ENCODE peak calls at places on chromosomes 11 and 22, in seven cellular contexts. X is mammary epithelial cell, U is fibroblast of lung, Q is prostate gland, A is spleen, F is tibial nerve, E is GM23248. P is an unnamed sample.

GRCh38 chr11:58028687-58029411 is 1.9 kb upstream of the OR6Q1 start:
- DNase-seq in U (peak), X (no peak), F (no peak), E (peak), Q (no peak), A (no peak), P (no peak)

GRCh38 chr11:117640041-117640440 is 157.0 kb downstream of the DSCAML1 start:
- DNase-seq in X (no peak), F (no peak), E (no peak), A (peak), Q (no peak), U (no peak), P (no peak)

GRCh38 chr22:35205956-35206355 is 51.3 kb upstream of the HMGXB4 start:
- DNase-seq in X (peak), U (peak), Q (peak), A (no peak), E (peak), F (no peak), P (no peak)

GRCh38 chr22:24214467-24215285 is 30.2 kb downstream of the GGT5 start:
- DNase-seq in E (no peak), X (no peak), F (no peak), Q (no peak), U (no peak), A (no peak), P (no peak)

GRCh38 chr22:48096411-48096810 is 1334.0 kb downstream of the TBC1D22A start:
- DNase-seq in A (no peak), Q (no peak), F (no peak), E (no peak), U (no peak), X (no peak), P (no peak)

GRCh38 chr11:60711316-60711715 is 11.9 kb downstream of the MS4A8 start:
- DNase-seq in E (no peak), X (no peak), Q (no peak), U (no peak), F (no peak), A (no peak), P (no peak)

GRCh38 chr22:38261478-38261803 is 11.4 kb downstream of the TMEM184B start:
- DNase-seq in F (no peak), U (no peak), Q (no peak), X (no peak), E (peak), A (no peak), P (no peak)

GRCh38 chr11:23932485-23932898 is 564.4 kb upstream of the LUZP2 start:
- DNase-seq in Q (no peak), E (peak), U (peak), X (peak), A (no peak), F (no peak), P (no peak)

GRCh38 chr22:39254122-39254521 is 9.3 kb upstream of the PDGFB start:
- DNase-seq in A (no peak), U (no peak), X (no peak), Q (no peak), F (no peak), E (no peak), P (no peak)

DNA sequence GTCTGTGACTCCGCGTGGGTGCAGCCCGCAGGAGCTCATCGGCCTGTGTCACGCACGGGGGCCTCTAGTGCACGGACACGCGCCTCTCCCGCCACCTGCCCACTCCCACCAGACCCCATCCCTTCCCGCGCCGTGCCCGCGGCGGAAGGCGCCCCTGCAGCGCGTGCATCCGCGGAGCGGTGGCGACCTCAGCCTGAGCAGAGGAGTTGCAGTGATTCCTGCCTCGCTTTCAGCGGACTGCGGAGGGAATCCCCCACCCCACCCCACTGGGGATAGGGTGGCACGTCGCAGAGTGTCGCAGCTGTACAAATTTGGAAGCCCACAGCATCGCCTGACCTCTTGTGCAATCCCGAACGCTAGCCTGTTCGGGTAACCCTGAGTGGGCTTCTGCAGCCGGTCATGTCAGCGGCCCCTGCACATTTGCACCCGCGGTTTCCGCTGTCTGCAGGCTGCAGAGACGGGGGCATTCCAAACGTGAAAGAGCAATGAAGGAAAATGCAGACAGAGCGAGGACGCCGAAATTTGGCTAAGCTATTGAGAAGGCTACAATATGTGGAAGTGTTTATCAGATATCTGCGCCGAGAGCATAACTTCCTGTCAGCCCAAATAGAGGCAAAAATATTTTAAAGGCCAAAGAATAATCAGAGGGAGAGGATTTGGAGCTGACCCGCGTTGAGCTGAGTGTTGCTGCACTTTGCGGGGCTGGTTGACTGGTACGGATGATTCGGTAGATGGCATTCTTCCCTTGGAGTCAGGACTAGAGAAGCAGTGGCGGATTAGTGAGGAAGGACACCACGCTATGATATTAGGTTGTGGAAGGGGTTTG is 619 bp upstream of the ARHGAP20 start:
- DNase-seq in F (peak), E (peak), U (peak), A (no peak), Q (peak), X (peak), P (peak)
- H3K4me3 ChIP-seq in F (peak), E (peak), U (peak), A (peak), Q (peak), X (peak), P (peak)

GRCh38 chr11:122137081-122137793 is 21.2 kb upstream of the BLID start:
- DNase-seq in Q (no peak), A (no peak), X (peak), E (peak), F (no peak), U (peak), P (no peak)
- H3K27ac ChIP-seq in Q (no peak), A (no peak), X (peak), E (peak), F (peak), U (peak), P (no peak)

GRCh38 chr22:32477608-32478007 is 3.0 kb downstream of the FBXO7 start:
- DNase-seq in E (no peak), X (no peak), Q (no peak), A (no peak), U (no peak), F (no peak), P (no peak)
- H3K4me3 ChIP-seq in E (peak), X (no peak), Q (no peak), A (no peak), U (no peak), F (no peak), P (peak)

DNA sequence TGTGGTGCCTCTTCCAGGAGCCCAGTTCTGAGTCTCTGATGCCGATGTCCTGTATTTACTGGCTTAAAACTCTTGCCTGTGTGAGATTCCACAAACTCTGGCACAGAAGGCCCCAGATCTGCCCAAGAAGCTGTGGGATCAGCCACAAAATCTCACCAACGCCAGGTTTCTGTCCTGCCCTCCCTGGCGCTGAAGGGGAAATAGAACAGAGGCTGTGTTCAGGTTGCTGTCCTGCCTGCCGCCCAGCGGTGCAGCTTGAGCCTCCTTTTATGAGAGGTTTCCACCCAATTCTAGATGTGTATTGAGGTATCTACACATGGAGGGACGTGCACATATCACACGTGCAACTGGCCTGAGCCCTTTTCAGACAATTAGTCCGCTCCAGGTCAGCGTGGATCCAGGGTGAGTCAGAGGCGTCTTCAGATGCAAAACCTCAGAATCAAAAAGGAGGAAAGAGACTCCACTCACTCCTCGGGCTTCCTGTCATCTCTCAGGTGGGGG is 2.2 kb downstream of the TMEM80 start:
- DNase-seq in X (peak), Q (no peak), F (no peak), E (peak), A (no peak), U (peak), P (no peak)
- H3K27ac ChIP-seq in X (peak), Q (peak), F (peak), E (peak), A (peak), U (peak), P (no peak)

DNA sequence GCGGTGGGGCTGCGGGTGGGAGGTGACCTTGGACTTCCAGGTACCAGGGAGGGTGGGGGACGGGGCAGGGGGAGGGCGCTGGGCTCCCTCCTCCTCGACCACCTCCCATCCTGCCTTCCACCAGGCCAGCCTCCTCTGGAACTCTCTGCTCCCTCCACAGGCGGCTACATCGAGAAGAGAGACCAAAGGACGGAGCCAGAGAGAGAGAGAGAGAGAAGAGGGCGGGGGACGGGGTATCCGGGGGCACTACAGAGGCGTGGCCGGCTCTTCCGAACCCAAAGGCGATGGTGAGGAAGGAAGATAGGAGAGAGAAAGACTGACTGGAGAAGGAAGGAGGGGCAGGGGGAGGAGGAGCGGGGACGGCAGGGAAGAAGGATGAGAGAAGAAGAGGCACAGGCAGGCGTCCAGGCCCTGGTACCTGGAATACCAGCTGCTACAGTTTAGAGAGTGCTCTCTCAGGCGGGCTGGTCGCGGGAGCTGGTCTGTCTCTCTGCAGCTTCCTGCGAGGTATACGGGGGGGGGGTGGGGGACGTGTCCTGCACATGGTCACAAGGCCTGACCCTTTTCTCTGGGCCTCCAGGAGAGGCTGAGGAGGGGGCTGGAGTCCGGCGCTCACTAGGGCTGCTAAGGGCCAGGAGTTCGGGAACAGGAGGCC is 38.0 kb downstream of the IGSF9B start:
- DNase-seq in U (no peak), E (no peak), X (no peak), Q (no peak), A (no peak), F (no peak), P (no peak)
- H3K4me3 ChIP-seq in U (no peak), E (no peak), X (no peak), Q (no peak), A (no peak), F (no peak), P (no peak)

DNA sequence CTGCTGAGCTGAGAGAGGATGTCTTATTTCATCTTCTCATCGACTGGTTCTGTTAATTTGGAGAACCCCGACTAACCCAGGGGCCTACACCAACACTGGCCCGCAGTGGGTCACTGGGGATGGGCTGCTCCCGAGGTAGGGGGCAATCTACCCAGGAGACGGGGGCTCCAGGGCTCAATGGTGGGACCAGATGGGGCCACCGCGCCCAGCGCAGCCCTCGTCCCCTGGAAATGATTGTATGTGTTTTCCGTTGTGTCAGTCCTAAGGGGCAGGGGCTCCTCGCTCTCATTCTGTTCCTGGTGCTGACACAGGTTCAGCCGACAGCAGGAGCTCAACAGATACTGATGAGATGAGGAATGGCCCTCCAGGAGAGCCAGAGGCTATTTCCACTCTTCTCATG is 20.7 kb downstream of the A4GALT start:
- DNase-seq in A (no peak), Q (no peak), F (no peak), U (no peak), X (no peak), E (no peak), P (no peak)
- H3K27ac ChIP-seq in A (no peak), Q (peak), F (peak), U (no peak), X (no peak), E (no peak), P (no peak)

DNA sequence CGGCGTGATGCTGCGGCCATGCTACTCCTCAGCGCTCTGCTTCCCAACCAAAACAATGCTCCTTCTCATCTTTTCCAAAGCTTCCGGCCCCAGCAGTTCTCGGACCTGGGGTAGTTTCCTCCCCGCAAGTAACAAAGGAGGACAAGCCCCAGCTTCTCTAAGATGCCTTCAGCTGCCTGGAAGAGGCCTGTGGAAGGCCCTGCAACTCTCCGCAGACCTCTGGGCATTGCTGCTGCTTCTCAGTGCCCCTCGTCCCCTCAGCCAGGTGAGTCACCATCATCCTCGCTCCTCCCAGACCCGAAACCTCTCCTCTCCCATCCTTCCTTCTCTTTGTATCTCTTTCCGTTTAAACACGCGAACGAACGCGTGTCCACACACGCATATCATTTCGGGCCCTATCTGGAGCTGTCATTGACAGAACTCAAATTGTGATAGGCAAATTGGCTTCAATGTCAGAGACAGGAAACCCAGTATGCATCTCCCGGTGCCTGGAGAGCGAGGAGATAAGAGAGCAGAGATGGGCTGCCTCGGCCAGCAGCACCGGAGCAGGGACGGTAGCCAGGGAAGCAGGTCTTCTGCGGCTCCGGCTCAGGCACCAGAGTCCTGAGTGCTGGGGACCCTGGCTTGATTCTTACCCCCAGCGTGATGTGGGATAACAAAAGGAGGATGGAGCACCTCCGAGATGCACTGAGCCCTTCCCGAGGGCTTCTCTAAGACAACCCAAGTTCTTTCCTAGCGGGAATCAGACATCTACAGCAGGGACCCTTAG is 22.0 kb upstream of the JAM3 start:
- DNase-seq in F (no peak), E (no peak), Q (no peak), X (no peak), A (no peak), U (no peak), P (no peak)
- H3K4me3 ChIP-seq in F (no peak), E (peak), Q (no peak), X (no peak), A (no peak), U (peak), P (no peak)

DNA sequence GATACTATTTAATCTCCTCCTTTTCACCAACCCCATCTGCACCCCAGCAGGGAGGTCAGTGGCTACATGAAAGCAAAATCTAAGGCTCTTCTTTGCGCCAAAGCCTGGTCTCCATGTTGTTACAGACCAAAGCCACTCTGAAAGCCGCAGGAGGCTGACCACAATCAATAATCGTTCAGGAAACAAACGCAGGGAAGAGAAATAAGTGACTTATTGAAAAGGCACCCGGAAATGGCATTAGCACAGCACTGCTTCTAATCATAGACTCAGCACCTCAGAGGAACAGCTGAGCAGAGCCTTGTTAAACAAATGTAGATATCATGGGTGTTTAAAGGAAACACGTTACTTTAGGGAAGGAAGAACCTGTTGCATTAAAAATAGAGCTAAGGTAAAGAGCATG is 183.9 kb downstream of the KIRREL3 start:
- DNase-seq in F (no peak), X (no peak), U (peak), E (peak), A (no peak), Q (no peak), P (no peak)
- H3K27ac ChIP-seq in F (no peak), X (no peak), U (peak), E (peak), A (no peak), Q (no peak), P (no peak)